ENCODE peak calls at places on chromosomes 12 and 14, in five cellular contexts. C is IMR-90, I is neuronal stem cell, X is mesenchymal stem cell, M is trophoblast cell. H is an unnamed sample.

GRCh38 chr14:49861581-49861922 is 9.0 kb upstream of the NEMF start:
- DNase-seq in C (peak), I (peak), X (peak), M (peak), H (peak)

GRCh38 chr12:28443337-28443736 is 253.1 kb downstream of the CCDC91 start:
- DNase-seq in C (no peak), I (no peak), X (no peak), M (no peak), H (no peak)

GRCh38 chr14:76261371-76261811 is 109.7 kb downstream of the GPATCH2L start:
- DNase-seq in C (peak), I (no peak), X (no peak), M (no peak), H (no peak)

GRCh38 chr12:51662728-51663154 is 71.7 kb downstream of the SCN8A start:
- DNase-seq in C (no peak), I (no peak), X (no peak), M (no peak), H (no peak)

GRCh38 chr12:6263931-6264330 is 46.6 kb upstream of the PLEKHG6 start:
- DNase-seq in C (peak), I (no peak), X (no peak), M (no peak), H (no peak)

GRCh38 chr12:115388139-115388538 is 704.2 kb upstream of the TBX3 start:
- DNase-seq in C (no peak), I (no peak), X (no peak), M (no peak), H (no peak)

GRCh38 chr14:89391123-89391522 is 25.9 kb downstream of the FOXN3 start:
- DNase-seq in C (peak), I (no peak), X (no peak), M (no peak), H (no peak)

GRCh38 chr14:32561520-32561919 is 232.4 kb downstream of the AKAP6 start:
- DNase-seq in C (peak), I (no peak), X (peak), M (peak), H (no peak)

GRCh38 chr12:124768462-124769165 is 95.0 kb downstream of the SCARB1 start:
- DNase-seq in C (peak), I (no peak), X (peak), M (peak), H (no peak)

GRCh38 chr12:45518516-45519235 is 210.8 kb upstream of the ARID2 start:
- DNase-seq in C (no peak), I (no peak), X (no peak), M (no peak), H (no peak)

GRCh38 chr12:101957251-101957650 is 79.9 kb downstream of the DRAM1 start:
- DNase-seq in C (peak), I (no peak), X (no peak), M (no peak), H (no peak)

GRCh38 chr12:27838543-27838942 is 58.5 kb upstream of the MANSC4 start:
- DNase-seq in C (no peak), I (no peak), X (no peak), M (no peak), H (no peak)

GRCh38 chr12:54984602-54985376 is at the start of gene TESPA1:
- DNase-seq in C (no peak), I (no peak), X (no peak), M (no peak), H (no peak)

GRCh38 chr12:120925740-120926563 is 21.8 kb upstream of the SPPL3 start:
- DNase-seq in C (no peak), I (no peak), X (no peak), M (peak), H (peak)

GRCh38 chr12:7915911-7916403 is 20.0 kb downstream of the SLC2A3 start:
- DNase-seq in C (no peak), I (no peak), X (peak), M (no peak), H (peak)

GRCh38 chr12:109016016-109016415 is 4.9 kb downstream of the SVOP start:
- DNase-seq in C (no peak), I (no peak), X (no peak), M (peak), H (peak)

GRCh38 chr12:117857632-117858274 is 111.0 kb downstream of the KSR2 start:
- DNase-seq in C (peak), I (peak), X (peak), M (peak), H (peak)

GRCh38 chr14:89340200-89340667 is 76.8 kb downstream of the FOXN3 start:
- DNase-seq in C (peak), I (no peak), X (peak), M (no peak), H (no peak)

GRCh38 chr14:70392676-70393075 is 24.2 kb downstream of the SYNJ2BP start:
- DNase-seq in C (no peak), I (no peak), X (no peak), M (no peak), H (no peak)

DNA sequence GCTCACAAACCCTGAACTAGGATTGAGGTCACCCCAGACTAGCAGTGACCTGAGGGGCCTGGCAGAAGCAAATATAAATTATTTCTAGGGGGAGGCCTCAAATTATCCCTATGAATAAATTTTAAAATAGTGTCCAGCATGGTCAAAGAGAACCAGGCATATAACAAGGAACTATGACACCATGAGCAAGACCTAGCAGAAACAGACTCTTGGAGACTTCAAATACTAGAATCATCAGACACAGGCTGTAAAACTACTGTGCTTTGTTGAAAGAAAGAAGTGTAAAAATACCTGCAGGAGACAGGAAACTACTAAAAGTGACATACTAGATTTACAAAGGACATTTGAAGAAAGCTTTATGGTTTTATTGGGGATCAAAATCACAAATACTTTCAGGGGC is 3.2 kb upstream of the BCL7A start:
- DNase-seq in C (no peak), I (no peak), X (no peak), M (no peak), H (no peak)
- H3K14ac ChIP-seq in C (no peak), I (no peak), X (no peak), M (no peak), H (no peak)

GRCh38 chr14:51650721-51651387 is 856 bp upstream of the FRMD6 start:
- DNase-seq in C (no peak), I (peak), X (no peak), M (peak), H (peak)

GRCh38 chr14:51653096-51653814 is 1.5 kb downstream of the FRMD6 start:
- DNase-seq in C (peak), I (no peak), X (peak), M (peak), H (no peak)

GRCh38 chr14:51652168-51653095 is 722 bp downstream of the FRMD6 start:
- DNase-seq in C (no peak), I (no peak), X (no peak), M (peak), H (peak)

GRCh38 chr14:51653855-51654548 is 2.3 kb downstream of the FRMD6 start:
- DNase-seq in C (peak), I (no peak), X (no peak), M (no peak), H (no peak)

GRCh38 chr14:51651388-51652167 is at the start of gene FRMD6:
- DNase-seq in C (peak), I (peak), X (peak), M (peak), H (peak)
- H3K14ac ChIP-seq in C (peak), I (peak), X (peak), M (peak), H (peak)

DNA sequence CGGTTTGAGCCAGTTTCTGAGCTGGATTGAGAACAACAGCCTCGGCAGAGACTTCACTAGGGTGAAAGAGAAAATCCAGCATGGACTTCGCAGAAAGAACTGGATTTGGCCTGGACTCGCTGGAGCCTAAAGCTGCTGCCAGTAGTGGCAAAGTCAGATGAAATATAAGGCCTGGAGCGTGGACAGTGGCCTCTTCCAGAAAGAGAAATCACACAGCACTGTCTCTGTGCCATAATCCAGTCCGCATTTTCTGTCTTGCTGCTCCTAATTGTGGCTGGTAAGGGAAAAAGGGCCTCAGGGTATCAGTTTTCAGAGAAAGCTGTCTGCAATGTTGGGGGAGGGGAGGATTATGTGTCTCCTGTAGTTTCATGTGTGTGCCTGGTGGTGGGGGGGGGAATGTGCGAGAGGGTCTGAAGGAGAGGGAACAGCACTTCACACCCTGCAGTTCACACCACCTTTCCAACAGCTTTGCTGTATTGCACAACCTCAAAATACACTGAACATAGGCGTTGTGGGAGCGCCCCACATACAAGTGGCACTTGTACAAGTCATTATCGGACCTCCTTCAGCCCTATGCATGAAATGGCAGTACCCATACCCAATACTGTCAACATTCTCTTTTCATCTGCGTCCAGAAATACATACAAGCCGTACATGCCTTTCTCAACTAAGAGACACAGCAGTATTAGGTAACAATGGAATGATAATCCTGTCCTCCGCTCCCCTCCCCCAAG is 107.6 kb upstream of the ATF7IP start:
- DNase-seq in C (peak), I (peak), X (peak), M (peak), H (peak)
- H3K14ac ChIP-seq in C (peak), I (no peak), X (no peak), M (peak), H (peak)

DNA sequence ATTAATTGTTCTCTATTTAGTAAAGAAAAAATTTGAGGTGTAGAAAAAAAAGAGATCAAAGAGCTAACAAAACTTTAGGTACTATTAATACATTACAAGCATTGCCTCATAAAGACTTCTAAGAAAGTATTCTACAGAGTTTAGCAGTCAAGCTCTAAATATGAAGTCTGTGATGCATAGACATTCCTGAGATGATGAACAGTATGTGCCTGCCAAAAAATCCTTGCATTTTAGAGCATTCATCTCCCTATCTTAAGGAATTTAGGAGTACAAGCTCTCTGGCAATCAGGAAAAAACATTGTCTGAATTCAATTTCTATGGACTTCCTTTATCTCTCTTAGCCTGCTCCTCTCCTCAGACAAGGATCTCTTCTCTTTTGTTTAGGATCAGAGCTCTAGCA is 202.6 kb upstream of the LRFN5 start:
- DNase-seq in C (no peak), I (no peak), X (peak), M (peak), H (no peak)
- H3K14ac ChIP-seq in C (no peak), I (no peak), X (no peak), M (no peak), H (no peak)

GRCh38 chr12:2732290-2732689 is 62.5 kb upstream of the FKBP4 start:
- DNase-seq in C (no peak), I (no peak), X (no peak), M (no peak), H (no peak)
- H3K14ac ChIP-seq in C (no peak), I (no peak), X (no peak), M (no peak), H (no peak)

GRCh38 chr14:102157346-102157745 is 17.6 kb downstream of the WDR20 start:
- DNase-seq in C (no peak), I (no peak), X (no peak), M (no peak), H (no peak)
- H3K14ac ChIP-seq in C (no peak), I (no peak), X (no peak), M (no peak), H (no peak)

GRCh38 chr12:57620245-57620935 is 9.2 kb downstream of the ARHGEF25 start:
- DNase-seq in C (no peak), I (no peak), X (no peak), M (no peak), H (no peak)

GRCh38 chr12:57620936-57621496 is 9.8 kb downstream of the ARHGEF25 start:
- DNase-seq in C (no peak), I (no peak), X (peak), M (no peak), H (no peak)

GRCh38 chr12:57619434-57620244 is 8.4 kb downstream of the ARHGEF25 start:
- DNase-seq in C (no peak), I (no peak), X (no peak), M (peak), H (peak)

GRCh38 chr12:57617942-57618341 is 6.7 kb downstream of the ARHGEF25 start:
- DNase-seq in C (no peak), I (no peak), X (no peak), M (no peak), H (no peak)

DNA sequence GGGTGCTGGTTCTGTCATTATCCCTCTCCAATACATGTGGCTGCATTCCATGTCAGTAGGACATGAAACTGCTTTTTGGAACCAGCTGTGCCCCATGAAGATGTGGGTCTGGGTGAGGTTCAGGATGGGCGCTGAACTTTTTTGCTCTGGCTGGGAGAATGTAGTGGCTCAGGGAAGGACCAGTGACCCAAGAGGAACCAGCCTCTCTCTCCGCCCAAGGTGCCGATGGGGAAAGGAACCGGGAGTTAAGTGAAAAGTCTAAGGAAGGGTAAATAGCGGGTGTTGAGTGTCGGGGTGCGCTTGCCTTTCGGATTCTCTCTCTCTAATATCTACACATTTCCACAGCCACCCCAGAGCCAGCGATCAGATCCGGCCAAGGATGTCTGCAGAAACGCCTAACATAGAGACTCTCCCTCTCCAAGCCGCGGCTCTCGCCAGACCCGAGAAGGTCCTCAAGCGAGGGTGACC is 7.8 kb downstream of the ARHGEF25 start:
- DNase-seq in C (no peak), I (no peak), X (no peak), M (no peak), H (no peak)
- H3K14ac ChIP-seq in C (no peak), I (no peak), X (no peak), M (no peak), H (no peak)

H was measured in H9.